ENCODE peak calls at places on chromosomes 4 and X, in seven cellular contexts. A is cardiac fibroblast; Y is activated CD4-positive, alpha-beta T cell treated with anti-CD3 and anti-CD28 coated beads, Interleukin-2, amount 10 ng/mL, durations not matched to agents 24 days and 14 days; J is NCI-H524; I is choroid plexus epithelial cell; Z is activated gamma-delta T cell; H is neuronal stem cell. B is an unnamed sample.

GRCh38 chr4:151784676-151785075 is 23.9 kb upstream of the GATB start:
- DNase-seq in H (no peak), Y (no peak), A (no peak), Z (no peak), J (no peak), I (no peak), B (no peak)

GRCh38 chr4:77917075-77917474 is 54.4 kb downstream of the MRPL1 start:
- DNase-seq in A (no peak), I (no peak), Z (no peak), Y (no peak), J (no peak), H (no peak), B (no peak)

GRCh38 chr4:38344929-38345328 is 319.1 kb upstream of the KLF3 start:
- DNase-seq in J (no peak), H (no peak), A (no peak), I (no peak), Y (no peak), Z (no peak), B (no peak)

GRCh38 chr4:56480691-56481090 is 13.3 kb downstream of the SRP72 start:
- DNase-seq in Y (no peak), Z (no peak), A (no peak), I (peak; percentile 53), H (no peak), J (no peak), B (no peak)

GRCh38 chr4:78024692-78025091 is 32.4 kb upstream of the FRAS1 start:
- DNase-seq in Z (no peak), Y (no peak), J (no peak), A (no peak), H (no peak), I (no peak), B (peak; percentile 19)

GRCh38 chrX:11704725-11705495 is 39.2 kb upstream of the ARHGAP6 start:
- DNase-seq in Y (no peak), Z (no peak), J (no peak), H (no peak), A (peak; percentile 26), I (peak; percentile 39), B (no peak)

GRCh38 chr4:173530326-173531062 is 465 bp upstream of the HAND2 start:
- DNase-seq in A (peak; percentile 37), H (no peak), I (no peak), Y (peak; percentile 58), Z (no peak), J (no peak), B (peak; percentile 52)

GRCh38 chr4:234178-234577 is 71.1 kb downstream of the ZNF732 start:
- DNase-seq in A (no peak), H (no peak), Z (no peak), J (no peak), Y (no peak), I (no peak), B (no peak)

GRCh38 chr4:181008164-181008563 is 1235.0 kb upstream of the TENM3 start:
- DNase-seq in H (no peak), A (no peak), Y (no peak), J (no peak), Z (no peak), I (peak; percentile 32), B (peak; percentile 15)

GRCh38 chr4:145808848-145809512 is 129.0 kb downstream of the C4orf51 start:
- DNase-seq in I (no peak), Y (no peak), J (no peak), A (no peak), H (no peak), Z (no peak), B (no peak)